ENCODE peak calls at places on chromosome 17, in six cellular contexts. L is HTR-8/SVneo; X is CD4-positive, alpha-beta memory T cell; F is NCI-H1105; W is aorta; P is CMK. S is an unnamed sample.

GRCh38 chr17:20703781-20704180 is 124.3 kb downstream of the CDRT15L2 start:
- DNase-seq in P (no peak), W (no peak), L (no peak), X (no peak), F (no peak), S (no peak)

GRCh38 chr17:2814499-2815341 is 18.5 kb downstream of the RAP1GAP2 start:
- DNase-seq in L (no peak), F (no peak), W (no peak), P (no peak), X (peak), S (no peak)

GRCh38 chr17:8944083-8944482 is 21.4 kb downstream of the PIK3R5 start:
- DNase-seq in P (no peak), X (no peak), W (no peak), L (no peak), F (no peak), S (no peak)

GRCh38 chr17:17087424-17088103 is 45.3 kb downstream of the MPRIP start:
- DNase-seq in P (no peak), F (no peak), L (no peak), W (peak), X (no peak), S (no peak)

GRCh38 chr17:14688134-14688533 is 387.3 kb downstream of the HS3ST3B1 start:
- DNase-seq in P (no peak), W (no peak), X (no peak), F (no peak), L (no peak), S (no peak)

GRCh38 chr17:83056583-83057396 is 22.6 kb upstream of the METRNL start:
- DNase-seq in F (no peak), X (no peak), W (peak), P (no peak), L (no peak), S (no peak)

GRCh38 chr17:45995617-45996270 is 3.3 kb upstream of the STH start:
- DNase-seq in L (no peak), W (no peak), P (no peak), F (no peak), X (no peak), S (no peak)

GRCh38 chr17:63431939-63432804 is 13.9 kb downstream of the CYB561 start:
- DNase-seq in L (no peak), W (no peak), F (no peak), X (no peak), P (peak), S (peak)

GRCh38 chr17:596763-597644 is 117.6 kb downstream of the VPS53 start:
- DNase-seq in P (no peak), L (peak), F (no peak), W (no peak), X (no peak), S (no peak)

GRCh38 chr17:46876353-46876887 is 25.0 kb downstream of the WNT9B start:
- DNase-seq in F (peak), L (no peak), W (peak), X (no peak), P (no peak), S (no peak)